ENCODE peak calls at places on chromosomes 7 and 10, in seven cellular contexts. U, W, C, F, I, T and Q are unnamed samples.

GRCh38 chr10:17452060-17452894 is 2.1 kb downstream of the ST8SIA6 start:
- DNase-seq in F (no peak), W (no peak), U (no peak), T (no peak), C (no peak), I (no peak), Q (no peak)

GRCh38 chr10:3635697-3636096 is 149.3 kb downstream of the KLF6 start:
- DNase-seq in I (no peak), C (no peak), T (no peak), U (no peak), W (no peak), F (peak; percentile 44), Q (no peak)

GRCh38 chr7:42144253-42145002 is 92.6 kb downstream of the GLI3 start:
- DNase-seq in C (no peak), I (no peak), F (no peak), W (no peak), T (no peak), U (no peak), Q (no peak)

GRCh38 chr10:49171326-49172140 is 16.7 kb downstream of the TMEM273 start:
- DNase-seq in I (no peak), U (no peak), C (no peak), T (no peak), W (no peak), F (no peak), Q (no peak)

GRCh38 chr10:79284158-79284871 is 63.0 kb upstream of the PPIF start:
- DNase-seq in U (no peak), C (no peak), I (no peak), W (no peak), F (no peak), T (no peak), Q (no peak)

GRCh38 chr7:156927571-156928405 is 21.7 kb upstream of the NOM1 start:
- DNase-seq in T (no peak), F (no peak), I (no peak), C (no peak), W (no peak), U (no peak), Q (no peak)

GRCh38 chr7:70426249-70426880 is 705.6 kb upstream of the GALNT17 start:
- DNase-seq in I (no peak), W (no peak), F (no peak), T (no peak), C (no peak), U (no peak), Q (no peak)

GRCh38 chr7:229184-229964 is 37.0 kb downstream of the FAM20C start:
- DNase-seq in U (peak; percentile 96), T (peak; percentile 79), C (peak; percentile 90), F (no peak), I (peak; percentile 92), W (peak; percentile 75), Q (no peak)

GRCh38 chr7:4166340-4166739 is 515.8 kb upstream of the FOXK1 start:
- DNase-seq in W (no peak), F (no peak), C (no peak), T (no peak), I (no peak), U (no peak), Q (no peak)

GRCh38 chr10:15387021-15387420 is 15.9 kb upstream of the FAM171A1 start:
- DNase-seq in T (no peak), C (no peak), U (no peak), I (no peak), F (no peak), W (no peak), Q (no peak)

GRCh38 chr7:122674502-122674901 is 24.4 kb downstream of the RNF133 start:
- DNase-seq in T (no peak), W (no peak), C (no peak), F (no peak), U (no peak), I (no peak), Q (no peak)

GRCh38 chr7:114502454-114503254 is 88.0 kb downstream of the FOXP2 start:
- DNase-seq in T (no peak), C (no peak), F (no peak), W (no peak), U (no peak), I (no peak), Q (no peak)

GRCh38 chr7:127792528-127793342 is 140.7 kb downstream of the SND1 start:
- DNase-seq in C (no peak), I (no peak), W (no peak), F (no peak), T (no peak), U (no peak), Q (no peak)

GRCh38 chr10:122344741-122345258 is 29.7 kb upstream of the PLEKHA1 start:
- DNase-seq in W (no peak), U (no peak), C (no peak), F (no peak), I (no peak), T (peak; percentile 47), Q (peak; percentile 14)

GRCh38 chr10:122343135-122343800 is 31.2 kb upstream of the PLEKHA1 start:
- DNase-seq in W (no peak), C (no peak), I (no peak), T (no peak), U (no peak), F (no peak), Q (no peak)

GRCh38 chr10:122343936-122344335 is 30.6 kb upstream of the PLEKHA1 start:
- DNase-seq in U (no peak), F (no peak), I (no peak), C (no peak), T (no peak), W (no peak), Q (no peak)

GRCh38 chr10:122341141-122341810 is 33.2 kb upstream of the PLEKHA1 start:
- DNase-seq in T (no peak), F (no peak), U (no peak), I (peak; percentile 30), W (peak; percentile 36), C (no peak), Q (no peak)

DNA sequence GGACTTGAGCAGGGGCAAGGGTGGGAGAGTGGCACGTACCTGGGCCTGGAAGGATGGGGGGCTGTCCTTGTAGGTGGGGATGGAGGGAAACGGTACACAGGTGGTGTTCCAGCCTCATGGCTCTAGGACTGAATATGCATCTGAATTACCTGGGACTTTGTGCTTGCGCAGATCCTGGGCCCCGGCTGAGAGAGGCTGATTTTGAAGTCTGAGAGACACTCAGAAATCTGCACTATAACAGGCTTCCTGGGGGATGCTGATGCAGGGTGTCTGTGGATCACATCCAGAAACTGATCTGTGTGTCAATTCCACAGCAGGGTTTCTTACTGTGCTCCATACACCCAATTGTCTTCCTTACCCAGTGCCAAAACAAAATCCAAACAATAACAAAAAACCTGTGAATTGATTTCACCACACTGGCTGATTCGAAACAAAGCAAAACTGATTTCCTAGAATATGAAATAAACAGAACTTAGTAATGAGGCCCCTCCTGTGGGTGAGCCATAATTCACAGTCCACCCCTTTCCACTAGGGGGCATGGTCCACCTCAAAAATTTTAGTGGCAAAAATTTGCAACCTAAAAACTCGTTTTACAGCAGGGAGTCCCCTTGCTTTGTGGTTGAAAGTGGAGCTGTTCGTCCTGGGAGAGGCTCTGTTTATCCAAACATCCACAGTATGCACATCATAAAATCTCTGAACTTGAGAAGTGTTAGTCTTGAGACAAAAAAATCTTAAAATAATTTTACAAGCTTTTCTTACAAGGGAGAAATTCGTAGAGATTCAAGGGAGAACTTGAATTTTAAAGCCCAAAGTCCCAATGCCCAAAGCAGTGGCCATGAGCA is 32.0 kb upstream of the PLEKHA1 start:
- DNase-seq in C (no peak), W (no peak), U (no peak), T (no peak), I (peak; percentile 39), F (peak; percentile 83), Q (peak; percentile 19)
- H3K27ac ChIP-seq in C (no peak overlapping the region), W (peak overlapping the region; percentile 84), U (peak overlapping the region; percentile 87), T (peak overlapping the region; percentile 68), I (peak overlapping the region; percentile 38), F (peak overlapping the region; percentile 69), Q (peak overlapping the region; percentile 74)

GRCh38 chr10:29791773-29792172 is 157.0 kb upstream of the SVIL start:
- DNase-seq in U (no peak), I (no peak), W (no peak), C (no peak), F (no peak), T (no peak), Q (no peak)
- H3K27ac ChIP-seq in U (peak overlapping the region; percentile 72), I (no peak overlapping the region), W (no peak overlapping the region), C (peak overlapping the region; percentile 74), F (no peak overlapping the region), T (no peak overlapping the region), Q (no peak overlapping the region)

GRCh38 chr7:140416560-140416959 is 12.7 kb downstream of the RAB19 start:
- DNase-seq in F (no peak), W (no peak), T (no peak), C (no peak), U (no peak), I (no peak), Q (no peak)

GRCh38 chr7:140415361-140415760 is 11.5 kb downstream of the RAB19 start:
- DNase-seq in U (no peak), W (no peak), I (no peak), T (no peak), F (no peak), C (no peak), Q (no peak)

GRCh38 chr7:140421521-140421920 is 17.7 kb downstream of the RAB19 start:
- DNase-seq in C (no peak), I (no peak), U (no peak), T (no peak), F (no peak), W (no peak), Q (no peak)

GRCh38 chr7:140418653-140419052 is 14.8 kb downstream of the RAB19 start:
- DNase-seq in F (no peak), T (no peak), W (no peak), C (no peak), U (no peak), I (no peak), Q (no peak)

DNA sequence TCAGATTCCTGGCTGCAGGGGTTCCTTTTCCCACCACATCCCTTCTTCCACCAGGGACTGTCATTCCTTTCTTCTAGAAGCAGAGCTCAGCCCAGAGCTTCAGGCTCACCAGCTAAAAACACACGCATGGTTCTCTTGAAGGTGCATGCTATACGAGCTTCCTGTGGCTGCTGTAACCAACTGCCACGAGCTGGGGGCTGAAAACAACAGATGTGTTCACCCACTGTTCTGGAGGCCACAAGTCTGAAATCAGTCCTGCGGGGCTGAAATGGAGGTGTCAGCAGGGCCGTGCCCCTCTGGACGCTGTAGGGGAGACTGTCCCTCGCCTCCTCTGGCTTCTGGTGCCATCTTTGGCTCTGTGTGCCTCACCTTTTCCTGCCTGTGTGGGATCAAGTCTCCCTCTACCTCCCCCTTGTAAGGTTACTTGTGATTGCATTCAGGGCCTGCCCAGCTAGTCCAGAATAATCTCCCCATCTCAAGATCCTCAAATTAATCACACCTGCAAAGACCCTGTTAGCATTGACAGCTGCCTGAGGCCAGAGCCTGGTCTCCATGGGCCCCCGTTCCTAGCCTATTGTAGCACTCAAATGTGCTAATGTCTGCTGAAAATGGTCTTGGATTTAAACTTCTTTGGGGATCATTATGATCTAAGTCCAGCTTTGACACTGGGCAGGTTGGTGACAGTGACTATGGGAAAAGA is 13.7 kb downstream of the RAB19 start:
- DNase-seq in F (no peak), W (no peak), I (no peak), C (no peak), U (no peak), T (no peak), Q (no peak)
- H3K27ac ChIP-seq in F (no peak overlapping the region), W (no peak overlapping the region), I (no peak overlapping the region), C (no peak overlapping the region), U (no peak overlapping the region), T (no peak overlapping the region), Q (no peak overlapping the region)

DNA sequence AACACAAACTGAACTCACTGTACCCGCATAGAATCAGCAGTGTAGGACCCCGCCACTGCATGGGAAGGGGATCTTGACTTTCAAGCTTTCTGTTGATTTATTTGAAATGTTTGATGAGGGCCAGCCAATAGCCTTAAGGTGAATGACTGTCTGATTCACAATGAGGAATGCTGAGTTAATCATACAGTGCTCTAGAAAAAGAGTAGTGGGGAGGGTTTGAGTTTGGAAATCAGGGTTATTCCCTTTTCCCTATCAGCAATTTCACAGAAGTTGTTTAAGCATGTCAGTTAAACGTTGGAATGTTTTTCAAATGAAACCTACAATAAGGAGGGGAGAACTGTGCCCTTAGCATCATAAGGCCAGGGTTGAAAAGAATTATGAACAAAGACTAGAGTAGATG is 937.5 kb downstream of the GRID1 start:
- DNase-seq in W (no peak), U (no peak), I (no peak), T (no peak), F (no peak), C (no peak), Q (no peak)
- H3K27ac ChIP-seq in W (no peak overlapping the region), U (no peak overlapping the region), I (no peak overlapping the region), T (no peak overlapping the region), F (no peak overlapping the region), C (no peak overlapping the region), Q (no peak overlapping the region)